ENCODE peak calls at places on chromosome 7, in eight cellular contexts. One of them, this sample, is unnamed.

GRCh38 chr7:5564894-5565293 is 141.3 kb upstream of the TNRC18 start:
- DNase-seq in Calu3: no peak
- DNase-seq in GM10248: no peak
- DNase-seq in IMR-90: no peak
- DNase-seq in CD4-positive, alpha-beta T cell: no peak
- DNase-seq in HCT116: no peak
- DNase-seq in H9: no peak
- DNase-seq in brain microvascular endothelial cell: no peak
- DNase-seq in this sample: no peak

GRCh38 chr7:69166979-69167516 is 431.2 kb upstream of the AUTS2 start:
- DNase-seq in Calu3: no peak
- DNase-seq in GM10248: no peak
- DNase-seq in IMR-90: no peak
- DNase-seq in CD4-positive, alpha-beta T cell: no peak
- DNase-seq in HCT116: no peak
- DNase-seq in H9: no peak
- DNase-seq in brain microvascular endothelial cell: no peak
- DNase-seq in this sample: no peak

GRCh38 chr7:92997144-92997543 is 120.6 kb downstream of the SAMD9 start:
- DNase-seq in Calu3: no peak
- DNase-seq in GM10248: no peak
- DNase-seq in IMR-90: no peak
- DNase-seq in CD4-positive, alpha-beta T cell: no peak
- DNase-seq in HCT116: no peak
- DNase-seq in H9: no peak
- DNase-seq in brain microvascular endothelial cell: no peak
- DNase-seq in this sample: no peak

GRCh38 chr7:92810242-92810611 is 26.1 kb downstream of the CDK6 start:
- DNase-seq in Calu3: no peak
- DNase-seq in GM10248: peak
- DNase-seq in IMR-90: peak
- DNase-seq in CD4-positive, alpha-beta T cell: no peak
- DNase-seq in HCT116: no peak
- DNase-seq in H9: no peak
- DNase-seq in brain microvascular endothelial cell: peak
- DNase-seq in this sample: no peak

GRCh38 chr7:151091431-151091830 is 5.2 kb downstream of the AGAP3 start:
- DNase-seq in Calu3: no peak
- DNase-seq in GM10248: peak
- DNase-seq in IMR-90: no peak
- DNase-seq in CD4-positive, alpha-beta T cell: no peak
- DNase-seq in HCT116: no peak
- DNase-seq in H9: peak
- DNase-seq in brain microvascular endothelial cell: no peak
- DNase-seq in this sample: no peak

GRCh38 chr7:151379193-151379520 is 30.7 kb downstream of the WDR86 start:
- DNase-seq in Calu3: no peak
- DNase-seq in GM10248: no peak
- DNase-seq in IMR-90: no peak
- DNase-seq in CD4-positive, alpha-beta T cell: no peak
- DNase-seq in HCT116: no peak
- DNase-seq in H9: no peak
- DNase-seq in brain microvascular endothelial cell: no peak
- DNase-seq in this sample: peak

GRCh38 chr7:7563813-7564212 is 2.9 kb upstream of the MIOS start:
- DNase-seq in Calu3: no peak
- DNase-seq in GM10248: no peak
- DNase-seq in IMR-90: no peak
- DNase-seq in CD4-positive, alpha-beta T cell: no peak
- DNase-seq in HCT116: no peak
- DNase-seq in H9: no peak
- DNase-seq in brain microvascular endothelial cell: no peak
- DNase-seq in this sample: no peak

GRCh38 chr7:45703373-45703821 is 129.2 kb downstream of the ADCY1 start:
- DNase-seq in Calu3: no peak
- DNase-seq in GM10248: no peak
- DNase-seq in IMR-90: no peak
- DNase-seq in CD4-positive, alpha-beta T cell: no peak
- DNase-seq in HCT116: no peak
- DNase-seq in H9: peak
- DNase-seq in brain microvascular endothelial cell: no peak
- DNase-seq in this sample: no peak

GRCh38 chr7:33854178-33854577 is 51.2 kb upstream of the BMPER start:
- DNase-seq in Calu3: no peak
- DNase-seq in GM10248: no peak
- DNase-seq in IMR-90: peak
- DNase-seq in CD4-positive, alpha-beta T cell: no peak
- DNase-seq in HCT116: no peak
- DNase-seq in H9: no peak
- DNase-seq in brain microvascular endothelial cell: no peak
- DNase-seq in this sample: no peak

GRCh38 chr7:151876112-151876898 is 610 bp downstream of the PRKAG2 start:
- DNase-seq in Calu3: peak
- DNase-seq in GM10248: peak
- DNase-seq in IMR-90: no peak
- DNase-seq in CD4-positive, alpha-beta T cell: peak
- DNase-seq in HCT116: no peak
- DNase-seq in H9: peak
- DNase-seq in brain microvascular endothelial cell: no peak
- DNase-seq in this sample: no peak

GRCh38 chr7:33055147-33055546 is 7.4 kb downstream of the NT5C3A start:
- DNase-seq in Calu3: no peak
- DNase-seq in GM10248: no peak
- DNase-seq in IMR-90: no peak
- DNase-seq in CD4-positive, alpha-beta T cell: no peak
- DNase-seq in HCT116: no peak
- DNase-seq in H9: no peak
- DNase-seq in brain microvascular endothelial cell: no peak
- DNase-seq in this sample: no peak

GRCh38 chr7:101922631-101923275 is 105.3 kb downstream of the CUX1 start:
- DNase-seq in Calu3: no peak
- DNase-seq in GM10248: no peak
- DNase-seq in IMR-90: no peak
- DNase-seq in CD4-positive, alpha-beta T cell: no peak
- DNase-seq in HCT116: no peak
- DNase-seq in H9: no peak
- DNase-seq in brain microvascular endothelial cell: no peak
- DNase-seq in this sample: no peak

GRCh38 chr7:8724080-8724718 is 290.8 kb downstream of the NXPH1 start:
- DNase-seq in Calu3: peak
- DNase-seq in GM10248: peak
- DNase-seq in IMR-90: no peak
- DNase-seq in CD4-positive, alpha-beta T cell: no peak
- DNase-seq in HCT116: no peak
- DNase-seq in H9: peak
- DNase-seq in brain microvascular endothelial cell: peak
- DNase-seq in this sample: peak
- TF ChIP-seq CTCF in Calu3: peak
- TF ChIP-seq CTCF in GM10248: peak
- TF ChIP-seq CTCF in IMR-90: no peak
- TF ChIP-seq CTCF in CD4-positive, alpha-beta T cell: no peak
- TF ChIP-seq CTCF in HCT116: peak
- TF ChIP-seq CTCF in H9: peak
- TF ChIP-seq CTCF in brain microvascular endothelial cell: peak
- TF ChIP-seq CTCF in this sample: peak

DNA sequence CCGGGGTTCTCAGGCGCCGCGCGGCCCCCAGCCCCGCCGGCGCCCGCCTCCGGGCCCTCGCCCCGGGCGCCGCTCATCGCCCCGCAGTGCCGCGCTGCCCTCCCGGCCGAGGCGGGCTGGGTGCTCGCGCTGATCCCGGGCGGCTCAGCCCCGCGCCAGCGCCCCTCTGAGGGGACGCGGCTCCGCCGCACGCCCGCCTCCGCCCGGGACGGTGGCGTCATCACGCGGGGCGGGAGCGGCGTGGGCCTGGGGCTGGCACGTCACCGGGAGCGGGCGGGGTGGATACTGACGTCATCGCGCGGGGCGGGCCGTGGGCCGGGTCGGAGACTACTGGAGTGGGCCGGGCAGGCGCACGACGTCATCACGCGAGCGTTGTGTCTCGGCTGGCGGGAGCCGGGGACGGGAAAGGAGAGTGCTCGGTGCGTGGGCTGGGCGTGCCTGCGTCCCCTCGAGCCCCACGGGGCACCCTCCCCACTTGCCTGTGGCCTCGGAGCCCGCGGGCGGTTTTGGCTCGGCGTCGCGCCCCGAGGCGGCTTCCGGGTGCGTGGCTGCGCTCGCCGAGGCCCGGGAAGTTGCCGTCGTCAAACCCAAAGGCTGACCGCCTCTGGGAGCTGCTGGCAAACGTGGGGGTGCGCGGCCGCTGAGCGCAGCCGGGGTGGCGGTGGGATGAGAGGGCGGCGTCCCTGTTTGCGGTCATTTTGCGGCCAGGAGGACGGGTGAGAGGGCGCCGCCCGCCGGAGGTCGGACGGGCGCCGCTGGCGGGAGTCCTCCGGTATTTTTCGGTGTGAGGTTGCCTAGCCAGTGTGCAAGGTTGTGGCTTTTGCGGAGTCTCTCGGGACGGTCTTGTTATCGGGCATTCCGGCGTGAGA is at the start of gene ESYT2:
- DNase-seq in Calu3: peak
- DNase-seq in GM10248: peak
- DNase-seq in IMR-90: peak
- DNase-seq in CD4-positive, alpha-beta T cell: peak
- DNase-seq in HCT116: peak
- DNase-seq in H9: peak
- DNase-seq in brain microvascular endothelial cell: peak
- DNase-seq in this sample: peak
- TF ChIP-seq CTCF in Calu3: no peak
- TF ChIP-seq CTCF in GM10248: peak
- TF ChIP-seq CTCF in IMR-90: peak
- TF ChIP-seq CTCF in CD4-positive, alpha-beta T cell: no peak
- TF ChIP-seq CTCF in HCT116: no peak
- TF ChIP-seq CTCF in H9: peak
- TF ChIP-seq CTCF in brain microvascular endothelial cell: peak
- TF ChIP-seq CTCF in this sample: no peak

DNA sequence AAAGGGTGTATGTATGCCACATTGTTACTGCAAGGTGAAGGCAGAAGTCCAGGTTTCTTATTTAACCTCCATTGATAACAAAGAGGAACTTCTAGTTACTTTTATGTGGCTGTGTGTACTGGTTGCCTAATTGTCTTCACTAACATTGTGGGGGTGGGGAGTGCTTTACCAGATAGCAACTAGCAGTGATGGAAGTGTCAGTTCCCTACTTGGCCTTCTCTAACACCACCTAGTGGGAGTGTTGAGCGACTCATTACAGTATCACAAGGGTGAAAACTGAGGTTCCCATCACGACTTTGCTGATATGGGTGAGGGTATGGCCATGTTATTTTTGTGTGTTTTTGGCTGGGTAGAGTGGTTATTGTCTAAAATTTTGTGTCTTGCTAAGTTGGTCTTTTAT is 274.4 kb downstream of the THSD7A start:
- DNase-seq in Calu3: peak
- DNase-seq in GM10248: peak
- DNase-seq in IMR-90: no peak
- DNase-seq in CD4-positive, alpha-beta T cell: no peak
- DNase-seq in HCT116: peak
- DNase-seq in H9: peak
- DNase-seq in brain microvascular endothelial cell: peak
- DNase-seq in this sample: no peak
- TF ChIP-seq CTCF in Calu3: peak
- TF ChIP-seq CTCF in GM10248: no peak
- TF ChIP-seq CTCF in IMR-90: no peak
- TF ChIP-seq CTCF in CD4-positive, alpha-beta T cell: no peak
- TF ChIP-seq CTCF in HCT116: peak
- TF ChIP-seq CTCF in H9: peak
- TF ChIP-seq CTCF in brain microvascular endothelial cell: peak
- TF ChIP-seq CTCF in this sample: peak

GRCh38 chr7:37942934-37943610 is 22.6 kb downstream of the EPDR1 start:
- DNase-seq in Calu3: peak
- DNase-seq in GM10248: peak
- DNase-seq in IMR-90: no peak
- DNase-seq in CD4-positive, alpha-beta T cell: no peak
- DNase-seq in HCT116: no peak
- DNase-seq in H9: peak
- DNase-seq in brain microvascular endothelial cell: peak
- DNase-seq in this sample: no peak
- TF ChIP-seq CTCF in Calu3: no peak
- TF ChIP-seq CTCF in GM10248: no peak
- TF ChIP-seq CTCF in IMR-90: no peak
- TF ChIP-seq CTCF in CD4-positive, alpha-beta T cell: no peak
- TF ChIP-seq CTCF in HCT116: no peak
- TF ChIP-seq CTCF in H9: no peak
- TF ChIP-seq CTCF in brain microvascular endothelial cell: no peak
- TF ChIP-seq CTCF in this sample: no peak

This sample was measured in D721Med.